ENCODE peak calls at places on chromosomes 16 and 17, in six cellular contexts. One of them, this sample, is unnamed. For H3K4me1, the result is how much of the 10 kb centered on the place peaks cover.

GRCh38 chr17:80762076-80762475 is 217.4 kb downstream of the RPTOR start:
- DNase-seq in PC-9: no peak
- DNase-seq in IMR-90: no peak
- DNase-seq in neural progenitor cell: no peak
- DNase-seq in neuronal stem cell: no peak
- DNase-seq in H9: no peak
- DNase-seq in this sample: no peak

GRCh38 chr17:35245196-35245486 is 2.3 kb downstream of the SLFN5 start:
- DNase-seq in PC-9: peak
- DNase-seq in IMR-90: peak
- DNase-seq in neural progenitor cell: no peak
- DNase-seq in neuronal stem cell: no peak
- DNase-seq in H9: no peak
- DNase-seq in this sample: peak

GRCh38 chr16:86166414-86166813 is 267.5 kb downstream of the IRF8 start:
- DNase-seq in PC-9: no peak
- DNase-seq in IMR-90: no peak
- DNase-seq in neural progenitor cell: no peak
- DNase-seq in neuronal stem cell: no peak
- DNase-seq in H9: no peak
- DNase-seq in this sample: no peak

GRCh38 chr17:64992325-64992802 is 64.2 kb downstream of the GNA13 start:
- DNase-seq in PC-9: peak
- DNase-seq in IMR-90: peak
- DNase-seq in neural progenitor cell: no peak
- DNase-seq in neuronal stem cell: no peak
- DNase-seq in H9: no peak
- DNase-seq in this sample: peak

GRCh38 chr16:2474877-2475412 is at the start of gene TBC1D24:
- DNase-seq in PC-9: peak
- DNase-seq in IMR-90: peak
- DNase-seq in neural progenitor cell: peak
- DNase-seq in neuronal stem cell: peak
- DNase-seq in H9: peak
- DNase-seq in this sample: peak

GRCh38 chr16:27238016-27238587 is 30.5 kb downstream of the NSMCE1 start:
- DNase-seq in PC-9: no peak
- DNase-seq in IMR-90: no peak
- DNase-seq in neural progenitor cell: no peak
- DNase-seq in neuronal stem cell: no peak
- DNase-seq in H9: no peak
- DNase-seq in this sample: no peak

GRCh38 chr17:17724307-17724921 is 43.2 kb downstream of the RAI1 start:
- DNase-seq in PC-9: no peak
- DNase-seq in IMR-90: peak
- DNase-seq in neural progenitor cell: peak
- DNase-seq in neuronal stem cell: peak
- DNase-seq in H9: peak
- DNase-seq in this sample: peak

GRCh38 chr17:64218066-64218465 is 45.0 kb downstream of the TEX2 start:
- DNase-seq in PC-9: no peak
- DNase-seq in IMR-90: no peak
- DNase-seq in neural progenitor cell: no peak
- DNase-seq in neuronal stem cell: no peak
- DNase-seq in H9: no peak
- DNase-seq in this sample: no peak

GRCh38 chr17:431494-431893 is 78.9 kb upstream of the RPH3AL start:
- DNase-seq in PC-9: no peak
- DNase-seq in IMR-90: no peak
- DNase-seq in neural progenitor cell: no peak
- DNase-seq in neuronal stem cell: no peak
- DNase-seq in H9: no peak
- DNase-seq in this sample: no peak

GRCh38 chr17:50064253-50064991 is 8.5 kb downstream of the ITGA3 start:
- DNase-seq in PC-9: peak
- DNase-seq in IMR-90: peak
- DNase-seq in neural progenitor cell: no peak
- DNase-seq in neuronal stem cell: no peak
- DNase-seq in H9: no peak
- DNase-seq in this sample: peak

GRCh38 chr17:48093341-48094045 is 7.8 kb downstream of the CBX1 start:
- DNase-seq in PC-9: no peak
- DNase-seq in IMR-90: no peak
- DNase-seq in neural progenitor cell: no peak
- DNase-seq in neuronal stem cell: no peak
- DNase-seq in H9: no peak
- DNase-seq in this sample: no peak

GRCh38 chr16:89105599-89106151 is 12.0 kb downstream of the ACSF3 start:
- DNase-seq in PC-9: no peak
- DNase-seq in IMR-90: no peak
- DNase-seq in neural progenitor cell: no peak
- DNase-seq in neuronal stem cell: no peak
- DNase-seq in H9: no peak
- DNase-seq in this sample: no peak

GRCh38 chr17:50675190-50675589 is 32.5 kb downstream of the ANKRD40 start:
- DNase-seq in PC-9: no peak
- DNase-seq in IMR-90: no peak
- DNase-seq in neural progenitor cell: no peak
- DNase-seq in neuronal stem cell: no peak
- DNase-seq in H9: no peak
- DNase-seq in this sample: no peak

GRCh38 chr17:76909971-76910760 is 42.0 kb downstream of the MGAT5B start:
- DNase-seq in PC-9: no peak
- DNase-seq in IMR-90: peak
- DNase-seq in neural progenitor cell: peak
- DNase-seq in neuronal stem cell: peak
- DNase-seq in H9: peak
- DNase-seq in this sample: peak

GRCh38 chr17:77106874-77107358 is 33.9 kb upstream of the SEC14L1 start:
- DNase-seq in PC-9: no peak
- DNase-seq in IMR-90: no peak
- DNase-seq in neural progenitor cell: peak
- DNase-seq in neuronal stem cell: no peak
- DNase-seq in H9: peak
- DNase-seq in this sample: no peak

GRCh38 chr16:87463722-87464690 is 28.8 kb downstream of the ZCCHC14 start:
- DNase-seq in PC-9: no peak
- DNase-seq in IMR-90: peak
- DNase-seq in neural progenitor cell: no peak
- DNase-seq in neuronal stem cell: no peak
- DNase-seq in H9: no peak
- DNase-seq in this sample: peak

GRCh38 chr16:79752421-79752820 is 151.9 kb upstream of the MAF start:
- DNase-seq in PC-9: no peak
- DNase-seq in IMR-90: no peak
- DNase-seq in neural progenitor cell: no peak
- DNase-seq in neuronal stem cell: no peak
- DNase-seq in H9: no peak
- DNase-seq in this sample: no peak

GRCh38 chr16:79751785-79752184 is 151.2 kb upstream of the MAF start:
- DNase-seq in PC-9: no peak
- DNase-seq in IMR-90: no peak
- DNase-seq in neural progenitor cell: no peak
- DNase-seq in neuronal stem cell: no peak
- DNase-seq in H9: no peak
- DNase-seq in this sample: peak

GRCh38 chr16:79756571-79756970 is 156.0 kb upstream of the MAF start:
- DNase-seq in PC-9: no peak
- DNase-seq in IMR-90: no peak
- DNase-seq in neural progenitor cell: no peak
- DNase-seq in neuronal stem cell: no peak
- DNase-seq in H9: no peak
- DNase-seq in this sample: no peak

GRCh38 chr16:79757163-79757562 is 156.6 kb upstream of the MAF start:
- DNase-seq in PC-9: no peak
- DNase-seq in IMR-90: no peak
- DNase-seq in neural progenitor cell: no peak
- DNase-seq in neuronal stem cell: no peak
- DNase-seq in H9: no peak
- DNase-seq in this sample: no peak

DNA sequence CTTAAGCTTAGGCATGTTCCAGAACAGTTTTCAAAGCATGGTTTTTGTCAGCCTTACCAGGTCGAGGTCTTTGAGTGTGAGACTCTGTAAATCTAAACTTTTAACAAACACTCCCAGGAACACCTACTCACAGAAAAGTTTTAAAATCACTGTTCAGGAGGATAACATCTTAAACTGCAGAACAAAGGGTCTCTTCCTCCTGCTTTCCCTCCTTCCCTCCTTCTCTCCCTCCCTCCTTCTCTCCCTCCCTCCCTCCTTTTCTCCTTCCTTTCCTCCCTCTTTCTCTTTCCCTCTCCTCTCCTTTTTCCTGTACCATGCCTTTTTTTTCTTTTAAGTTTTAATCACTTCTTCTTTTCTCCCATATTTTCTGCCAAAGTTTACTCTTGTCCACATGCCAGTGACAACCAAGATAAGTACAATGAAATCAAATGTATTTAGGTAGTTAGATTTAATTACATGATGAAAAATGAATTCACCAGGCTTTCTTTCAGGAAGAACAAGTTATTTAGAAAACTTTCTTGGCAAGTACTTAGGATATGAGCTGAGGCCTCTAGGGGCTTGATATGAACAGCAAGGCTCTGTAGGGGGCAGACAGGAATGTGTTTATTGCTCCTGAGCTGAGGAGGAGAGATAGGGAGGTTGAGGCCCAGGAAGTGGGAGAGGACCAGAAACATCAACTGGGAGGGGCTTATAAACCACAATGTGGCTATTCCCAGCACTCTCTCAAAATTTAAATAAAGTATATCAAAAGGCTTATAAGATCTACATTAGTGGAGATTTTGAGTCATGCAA is 153.7 kb upstream of the MAF start:
- DNase-seq in PC-9: no peak
- DNase-seq in IMR-90: no peak
- DNase-seq in neural progenitor cell: no peak
- DNase-seq in neuronal stem cell: no peak
- DNase-seq in H9: no peak
- DNase-seq in this sample: no peak
- H3K4me1 ChIP-seq in PC-9: under half
- H3K4me1 ChIP-seq in IMR-90: under half
- H3K4me1 ChIP-seq in neural progenitor cell: under half
- H3K4me1 ChIP-seq in neuronal stem cell: under half
- H3K4me1 ChIP-seq in H9: under half
- H3K4me1 ChIP-seq in this sample: under half

GRCh38 chr17:55233840-55234239 is 30.9 kb upstream of the HLF start:
- DNase-seq in PC-9: no peak
- DNase-seq in IMR-90: no peak
- DNase-seq in neural progenitor cell: no peak
- DNase-seq in neuronal stem cell: no peak
- DNase-seq in H9: no peak
- DNase-seq in this sample: no peak
- H2AFZ ChIP-seq in PC-9: no peak
- H2AFZ ChIP-seq in IMR-90: no peak
- H2AFZ ChIP-seq in neural progenitor cell: no peak
- H2AFZ ChIP-seq in neuronal stem cell: no peak
- H2AFZ ChIP-seq in H9: no peak
- H2AFZ ChIP-seq in this sample: no peak

DNA sequence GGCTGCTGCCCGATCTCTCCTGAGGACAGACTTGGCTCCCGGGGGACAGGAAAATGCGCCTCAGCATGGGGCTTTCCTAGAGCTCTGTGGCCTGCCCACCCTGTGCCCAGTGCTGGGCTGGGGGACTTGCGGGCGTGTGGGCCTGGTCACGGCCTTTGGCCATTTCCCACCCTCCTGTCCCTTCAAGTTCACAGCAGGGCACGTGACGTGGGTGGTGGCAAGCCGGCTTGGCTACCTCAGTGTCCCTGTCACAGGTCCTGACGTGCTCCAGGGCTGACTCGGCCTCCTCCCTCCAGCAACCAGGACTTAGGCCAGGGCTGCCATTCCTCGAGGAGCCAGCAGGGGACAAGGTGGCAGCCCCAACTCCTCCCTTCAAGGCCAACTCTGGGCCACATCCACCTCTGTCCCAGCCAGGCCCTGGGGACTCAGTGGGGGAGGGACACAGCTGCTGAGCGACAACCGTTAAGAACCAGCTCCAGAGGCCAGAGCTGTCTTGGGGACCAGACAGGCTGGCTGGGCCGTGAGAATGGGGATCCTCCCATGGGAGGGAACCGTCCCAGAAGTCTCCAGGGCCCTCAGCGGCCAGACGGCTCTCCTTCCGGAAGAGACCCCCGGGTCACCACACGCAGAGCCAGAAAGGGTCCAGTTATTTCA is 981 bp upstream of the UNC13D start:
- DNase-seq in PC-9: peak
- DNase-seq in IMR-90: peak
- DNase-seq in neural progenitor cell: peak
- DNase-seq in neuronal stem cell: peak
- DNase-seq in H9: peak
- DNase-seq in this sample: peak
- H3K4me1 ChIP-seq in PC-9: half or more
- H3K4me1 ChIP-seq in IMR-90: under half
- H3K4me1 ChIP-seq in neural progenitor cell: under half
- H3K4me1 ChIP-seq in neuronal stem cell: under half
- H3K4me1 ChIP-seq in H9: under half
- H3K4me1 ChIP-seq in this sample: under half

GRCh38 chr16:48622456-48623303 is 12.7 kb upstream of the N4BP1 start:
- DNase-seq in PC-9: no peak
- DNase-seq in IMR-90: no peak
- DNase-seq in neural progenitor cell: no peak
- DNase-seq in neuronal stem cell: no peak
- DNase-seq in H9: no peak
- DNase-seq in this sample: no peak

GRCh38 chr16:48627148-48627547 is 17.2 kb upstream of the N4BP1 start:
- DNase-seq in PC-9: no peak
- DNase-seq in IMR-90: no peak
- DNase-seq in neural progenitor cell: no peak
- DNase-seq in neuronal stem cell: no peak
- DNase-seq in H9: no peak
- DNase-seq in this sample: no peak

GRCh38 chr16:48620445-48620844 is 10.5 kb upstream of the N4BP1 start:
- DNase-seq in PC-9: no peak
- DNase-seq in IMR-90: no peak
- DNase-seq in neural progenitor cell: no peak
- DNase-seq in neuronal stem cell: no peak
- DNase-seq in H9: no peak
- DNase-seq in this sample: no peak

GRCh38 chr16:48619547-48619946 is 9.6 kb upstream of the N4BP1 start:
- DNase-seq in PC-9: no peak
- DNase-seq in IMR-90: no peak
- DNase-seq in neural progenitor cell: no peak
- DNase-seq in neuronal stem cell: no peak
- DNase-seq in H9: no peak
- DNase-seq in this sample: no peak

DNA sequence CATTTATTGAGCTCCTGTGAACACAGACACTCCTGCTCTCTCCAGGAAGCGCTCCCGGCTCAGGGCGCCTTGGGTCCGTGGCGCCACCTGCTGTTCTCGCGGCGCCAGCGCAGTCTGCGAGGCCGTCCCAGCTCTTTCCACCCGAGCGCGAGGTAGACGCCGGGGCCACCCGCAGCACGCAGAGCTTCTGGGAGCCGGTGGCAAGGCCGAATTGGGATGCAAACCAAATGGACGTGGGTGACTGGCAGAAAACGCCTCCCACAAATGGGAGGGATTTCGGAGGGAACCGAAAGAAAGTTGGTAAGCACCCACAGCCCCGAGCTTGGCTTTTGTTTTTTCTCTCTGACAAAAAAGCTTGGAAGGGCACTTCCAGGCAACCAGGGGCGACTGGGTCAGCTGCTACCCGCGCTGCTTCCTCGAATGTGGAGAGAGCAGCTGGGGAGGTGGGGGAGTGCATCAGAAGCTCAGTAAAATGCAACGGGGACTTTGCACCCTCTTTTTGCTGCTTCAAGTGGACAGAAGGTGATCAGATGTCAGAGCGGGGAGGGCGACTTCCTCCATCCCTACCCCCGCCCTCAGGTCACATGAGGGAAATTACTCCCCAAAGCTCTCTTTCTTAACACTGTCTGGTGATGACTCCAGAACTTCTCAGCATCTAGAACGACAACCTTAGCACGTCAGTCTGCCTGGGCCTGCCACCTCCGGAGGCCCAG is 13.5 kb upstream of the N4BP1 start:
- DNase-seq in PC-9: peak
- DNase-seq in IMR-90: peak
- DNase-seq in neural progenitor cell: peak
- DNase-seq in neuronal stem cell: peak
- DNase-seq in H9: peak
- DNase-seq in this sample: peak
- H2AFZ ChIP-seq in PC-9: peak
- H2AFZ ChIP-seq in IMR-90: peak
- H2AFZ ChIP-seq in neural progenitor cell: peak
- H2AFZ ChIP-seq in neuronal stem cell: peak
- H2AFZ ChIP-seq in H9: peak
- H2AFZ ChIP-seq in this sample: peak

This sample was measured in fibroblast of lung.